ENCODE peak calls at places on chromosomes 11 and 22, in seven cellular contexts. M is cardiac muscle cell, G is fibroblast of lung, I is osteoblast, E is transverse colon, J is tibial nerve, Z is AG09309. S is an unnamed sample.

GRCh38 chr11:110777765-110778164 is 65.5 kb upstream of the ARHGAP20 start:
- DNase-seq in Z (no peak), I (no peak), E (peak), G (peak), M (peak), J (peak), S (no peak)

GRCh38 chr11:118339281-118340045 is 3.0 kb downstream of the CD3D start:
- DNase-seq in I (no peak), M (no peak), J (no peak), G (no peak), E (no peak), Z (no peak), S (no peak)

GRCh38 chr11:44857490-44857889 is 93.2 kb downstream of the TP53I11 start:
- DNase-seq in M (no peak), E (no peak), Z (no peak), G (no peak), J (no peak), I (peak), S (no peak)

GRCh38 chr11:29317669-29318068 is 699.2 kb downstream of the KCNA4 start:
- DNase-seq in E (no peak), M (no peak), J (no peak), Z (no peak), I (peak), G (no peak), S (no peak)

GRCh38 chr11:62105611-62106245 is 18.1 kb upstream of the INCENP start:
- DNase-seq in J (no peak), E (no peak), M (peak), G (peak), Z (no peak), I (peak), S (no peak)

GRCh38 chr22:11626422-11626773 is 3901.6 kb upstream of the OR11H1 start:
- DNase-seq in E (no peak), G (no peak), M (no peak), J (no peak), Z (no peak), I (peak), S (no peak)

GRCh38 chr11:116187026-116187425 is 585.8 kb downstream of the BUD13 start:
- DNase-seq in E (no peak), I (no peak), Z (no peak), G (no peak), J (no peak), M (no peak), S (no peak)

GRCh38 chr11:111532365-111532709 is 8.2 kb upstream of the LAYN start:
- DNase-seq in Z (no peak), I (no peak), M (no peak), J (no peak), E (no peak), G (no peak), S (no peak)

GRCh38 chr11:17721242-17721999 is 2.0 kb downstream of the MYOD1 start:
- DNase-seq in M (no peak), G (no peak), E (no peak), I (peak), J (no peak), Z (no peak), S (no peak)

GRCh38 chr11:63240791-63241379 is 2.5 kb downstream of the SLC22A25 start:
- DNase-seq in E (no peak), Z (no peak), M (no peak), I (no peak), G (no peak), J (no peak), S (no peak)

GRCh38 chr11:65492637-65493366 is 6.0 kb upstream of the MALAT1 start:
- DNase-seq in I (peak), J (peak), M (peak), G (peak), Z (no peak), E (peak), S (peak)

GRCh38 chr22:46653596-46653995 is 33.4 kb downstream of the GRAMD4 start:
- DNase-seq in Z (no peak), E (peak), I (no peak), J (no peak), M (no peak), G (no peak), S (no peak)

GRCh38 chr11:41392591-41392990 is 66.9 kb downstream of the LRRC4C start:
- DNase-seq in J (no peak), M (no peak), Z (no peak), E (no peak), I (no peak), G (no peak), S (no peak)

GRCh38 chr11:128453444-128454336 is 133.7 kb downstream of the ETS1 start:
- DNase-seq in G (peak), J (peak), Z (peak), E (peak), M (peak), I (peak), S (peak)

GRCh38 chr11:132858203-132858602 is 674.1 kb downstream of the OPCML start:
- DNase-seq in Z (no peak), J (no peak), M (peak), I (no peak), E (no peak), G (peak), S (no peak)

GRCh38 chr11:40306938-40307548 is 1152.4 kb downstream of the LRRC4C start:
- DNase-seq in M (peak), G (peak), I (peak), Z (no peak), J (no peak), E (no peak), S (no peak)
- TF ChIP-seq CTCF in M (peak), G (peak), I (peak), Z (peak), J (peak), E (peak), S (no peak)

GRCh38 chr22:42369250-42370041 is 62.8 kb downstream of the NFAM1 start:
- DNase-seq in Z (peak), M (peak), I (peak), G (peak), E (peak), J (peak), S (peak)

GRCh38 chr22:42366815-42367581 is 65.2 kb downstream of the NFAM1 start:
- DNase-seq in G (no peak), E (peak), I (no peak), Z (no peak), J (no peak), M (no peak), S (no peak)

GRCh38 chr22:42365942-42366660 is 66.1 kb downstream of the NFAM1 start:
- DNase-seq in Z (no peak), J (peak), E (no peak), G (no peak), M (no peak), I (no peak), S (no peak)

GRCh38 chr22:42368379-42369249 is 63.6 kb downstream of the NFAM1 start:
- DNase-seq in E (peak), M (no peak), Z (no peak), G (no peak), J (no peak), I (peak), S (no peak)

DNA sequence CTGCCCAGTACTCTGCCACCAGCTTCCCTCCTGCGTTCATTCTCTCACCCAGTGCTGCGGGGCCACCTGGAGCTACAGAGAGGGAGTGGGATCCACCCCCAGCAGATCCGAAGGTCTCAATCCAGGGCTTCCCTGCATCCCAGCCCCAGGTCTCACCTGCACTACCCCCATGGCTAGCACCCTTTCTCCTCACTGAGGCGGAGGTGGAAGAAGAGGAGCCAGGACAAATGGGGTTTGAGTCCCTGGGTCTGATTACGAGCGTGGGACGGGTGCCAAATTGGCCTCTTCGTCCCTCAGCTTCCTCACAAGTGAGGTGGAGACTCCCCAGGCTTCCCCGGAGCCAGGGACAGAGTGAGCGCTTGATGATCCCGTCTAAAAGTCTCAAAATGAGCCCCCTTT is 64.2 kb downstream of the NFAM1 start:
- DNase-seq in J (no peak), Z (no peak), I (no peak), M (no peak), G (no peak), E (peak), S (no peak)
- H3K4me3 ChIP-seq in J (peak), Z (no peak), I (no peak), M (peak), G (no peak), E (peak), S (peak)

GRCh38 chr11:47269002-47269828 is 718 bp upstream of the MADD start:
- DNase-seq in J (peak), G (peak), I (peak), Z (peak), E (peak), M (peak), S (peak)
- TF ChIP-seq CTCF in J (peak), G (peak), I (peak), Z (no peak), E (peak), M (peak), S (no peak)

GRCh38 chr11:78371221-78371899 is 46.3 kb downstream of the GAB2 start:
- DNase-seq in M (no peak), E (no peak), I (no peak), J (no peak), G (no peak), Z (no peak), S (no peak)
- H3K4me3 ChIP-seq in M (no peak), E (no peak), I (no peak), J (no peak), G (no peak), Z (no peak), S (no peak)

GRCh38 chr22:24536089-24536488 is 18.8 kb downstream of the GUCD1 start:
- DNase-seq in I (no peak), E (no peak), J (no peak), Z (no peak), M (no peak), G (no peak), S (no peak)

GRCh38 chr22:24540470-24540869 is 14.5 kb downstream of the GUCD1 start:
- DNase-seq in J (no peak), M (no peak), Z (no peak), G (no peak), I (peak), E (no peak), S (no peak)

GRCh38 chr22:24529898-24530297 is 25.0 kb downstream of the GUCD1 start:
- DNase-seq in J (no peak), E (no peak), M (no peak), Z (no peak), G (no peak), I (no peak), S (no peak)

GRCh38 chr22:24532075-24532474 is 22.9 kb downstream of the GUCD1 start:
- DNase-seq in J (no peak), M (no peak), E (no peak), G (no peak), Z (no peak), I (peak), S (no peak)

DNA sequence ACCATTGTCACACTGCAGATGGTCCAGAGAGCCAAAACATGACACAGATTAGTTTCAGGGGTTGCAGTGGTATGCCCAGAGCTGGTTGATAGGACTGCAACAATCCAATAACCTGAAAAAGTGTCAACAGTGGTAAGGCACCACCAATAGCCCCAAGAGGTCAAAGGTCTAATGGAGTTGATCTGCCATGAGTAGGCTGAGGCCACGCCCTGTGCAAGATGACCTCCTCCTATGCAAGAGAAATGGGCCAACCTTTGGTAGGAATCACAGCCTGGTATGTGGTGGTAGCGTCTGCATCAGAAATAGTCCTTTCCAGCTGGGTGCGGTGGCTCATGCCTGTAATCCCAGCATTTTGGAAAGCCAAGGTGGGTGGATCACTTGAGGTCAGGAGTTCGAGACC is 19.6 kb downstream of the GUCD1 start:
- DNase-seq in Z (no peak), J (no peak), I (peak), G (no peak), E (no peak), M (no peak), S (no peak)
- TF ChIP-seq CTCF in Z (no peak), J (no peak), I (no peak), G (no peak), E (no peak), M (no peak), S (no peak)

DNA sequence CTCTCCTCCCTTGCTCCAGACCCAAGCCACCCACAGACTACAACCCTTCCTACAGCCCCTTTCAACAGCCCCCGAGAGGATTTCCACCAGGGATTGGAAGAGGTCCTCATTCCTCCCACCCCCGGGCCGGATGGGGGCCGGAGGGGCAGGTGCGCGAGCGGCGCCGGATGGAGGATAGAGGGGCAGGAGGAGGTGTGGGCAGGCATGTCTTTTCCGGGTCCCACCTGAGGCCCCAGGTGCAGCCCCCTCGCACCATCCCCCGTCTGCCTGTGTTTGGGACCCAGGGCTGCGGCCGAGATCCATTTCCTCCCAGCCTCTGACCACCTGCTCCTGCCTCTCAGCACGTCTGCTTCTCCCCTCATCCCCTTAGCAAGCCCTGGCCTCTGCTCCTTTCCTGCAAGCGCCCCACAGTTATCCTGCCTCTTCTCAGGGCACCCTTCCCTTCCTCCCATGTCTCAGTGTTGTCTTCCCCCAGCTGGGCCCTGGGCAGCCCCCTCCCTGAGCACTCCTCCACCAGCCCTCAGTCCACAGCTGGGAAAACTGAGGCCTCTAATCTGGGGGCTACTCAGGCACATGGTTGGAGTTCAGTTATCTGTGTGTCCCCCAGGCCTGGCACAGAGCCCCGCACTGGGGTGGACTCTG is 19.3 kb upstream of the CBX7 start:
- DNase-seq in G (no peak), I (no peak), M (no peak), J (no peak), E (no peak), Z (no peak), S (no peak)
- H3K4me3 ChIP-seq in G (no peak), I (no peak), M (no peak), J (no peak), E (no peak), Z (no peak), S (no peak)

DNA sequence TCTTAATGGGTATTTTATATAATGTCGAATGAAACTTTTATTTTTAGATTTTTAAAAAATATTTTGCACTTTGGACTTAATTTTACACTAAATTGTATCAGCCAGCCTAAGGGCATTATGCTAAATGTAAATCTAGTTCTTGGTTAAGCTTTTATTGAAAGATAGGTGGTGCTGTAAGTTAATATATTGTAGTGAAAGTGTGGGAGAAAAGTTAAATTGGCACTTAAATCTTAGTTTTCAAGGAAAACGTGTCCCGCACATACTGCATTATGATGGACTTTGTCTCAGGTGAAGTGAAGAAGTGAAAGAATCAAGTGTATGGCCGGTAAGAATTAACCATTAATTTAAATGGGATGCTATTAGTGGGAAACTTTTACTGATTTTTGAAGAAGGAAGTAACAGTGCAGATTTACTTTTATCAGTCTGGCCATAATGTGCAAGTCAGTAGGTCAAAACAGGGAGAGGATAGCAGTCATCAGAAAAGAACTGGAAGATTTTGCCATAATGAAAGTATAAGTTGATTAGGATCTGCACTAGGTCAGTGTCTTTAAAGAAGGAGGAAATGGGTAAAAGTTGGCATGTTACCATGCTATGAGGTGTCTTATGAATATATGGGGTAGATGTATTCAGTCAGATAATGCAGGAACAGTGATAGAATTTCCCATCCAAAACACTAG is 81.6 kb downstream of the PDHX start:
- DNase-seq in I (no peak), E (no peak), Z (no peak), M (peak), J (no peak), G (peak), S (no peak)
- TF ChIP-seq CTCF in I (peak), E (peak), Z (no peak), M (peak), J (peak), G (peak), S (peak)

GRCh38 chr22:37258005-37258790 is 14.1 kb upstream of the RAC2 start:
- DNase-seq in J (no peak), E (no peak), G (no peak), I (no peak), Z (no peak), M (no peak), S (no peak)

GRCh38 chr22:37260939-37261338 is 16.9 kb upstream of the RAC2 start:
- DNase-seq in I (peak), G (peak), Z (no peak), M (peak), E (peak), J (peak), S (no peak)

GRCh38 chr22:37260396-37260795 is 16.3 kb upstream of the RAC2 start:
- DNase-seq in J (no peak), Z (no peak), E (no peak), M (no peak), G (no peak), I (no peak), S (no peak)

GRCh38 chr22:37258810-37259472 is 14.9 kb upstream of the RAC2 start:
- DNase-seq in E (no peak), G (no peak), M (no peak), Z (no peak), I (no peak), J (no peak), S (no peak)

GRCh38 chr22:37259540-37260029 is 15.5 kb upstream of the RAC2 start:
- DNase-seq in I (peak), Z (no peak), M (peak), G (peak), E (no peak), J (no peak), S (no peak)
- H3K4me3 ChIP-seq in I (peak), Z (no peak), M (no peak), G (no peak), E (no peak), J (no peak), S (no peak)

GRCh38 chr11:134531331-134532135 is 119.5 kb upstream of the B3GAT1 start:
- DNase-seq in G (no peak), J (no peak), I (peak), Z (no peak), M (no peak), E (no peak), S (no peak)

GRCh38 chr11:134533511-134533910 is 121.5 kb upstream of the B3GAT1 start:
- DNase-seq in M (no peak), J (no peak), I (no peak), G (no peak), Z (no peak), E (no peak), S (no peak)

GRCh38 chr11:134530826-134531225 is 118.8 kb upstream of the B3GAT1 start:
- DNase-seq in J (no peak), E (no peak), G (no peak), Z (no peak), M (no peak), I (peak), S (no peak)

GRCh38 chr11:134532176-134532920 is 120.3 kb upstream of the B3GAT1 start:
- DNase-seq in J (no peak), G (no peak), M (no peak), E (no peak), I (no peak), Z (no peak), S (no peak)

DNA sequence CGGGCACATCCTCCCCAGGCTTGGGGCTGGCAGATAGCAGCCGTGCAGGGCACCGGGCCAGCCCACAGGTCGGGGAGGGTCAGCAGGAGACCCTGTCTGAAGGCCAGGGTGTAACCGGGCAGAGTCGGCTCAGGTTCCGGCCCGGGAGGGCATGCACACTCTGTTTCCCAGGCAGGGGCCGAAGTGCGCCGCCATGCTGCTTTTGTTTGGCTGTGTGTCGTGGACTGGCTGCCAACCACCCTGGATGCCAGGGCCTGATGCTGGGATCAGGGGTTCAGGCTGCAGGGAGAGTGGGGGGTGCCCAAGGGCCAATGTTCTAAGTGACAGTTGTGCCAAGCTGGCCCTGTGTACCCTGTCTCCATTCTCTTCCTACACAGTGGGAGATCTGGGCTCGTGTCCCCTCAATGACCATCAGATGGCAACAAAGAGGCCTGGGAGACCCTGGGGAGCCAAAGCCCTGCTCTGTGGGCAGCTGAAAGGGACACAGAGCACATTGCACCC is 120.9 kb upstream of the B3GAT1 start:
- DNase-seq in J (no peak), M (no peak), Z (no peak), G (no peak), E (no peak), I (peak), S (no peak)
- TF ChIP-seq CTCF in J (no peak), M (no peak), Z (no peak), G (no peak), E (no peak), I (no peak), S (no peak)

GRCh38 chr11:72702842-72703241 is 28.6 kb upstream of the PDE2A start:
- DNase-seq in M (no peak), J (no peak), I (no peak), Z (no peak), E (no peak), G (no peak), S (no peak)
- H3K4me3 ChIP-seq in M (no peak), J (no peak), I (no peak), Z (peak), E (no peak), G (no peak), S (no peak)